ENCODE peak calls at places on chromosomes 13 and 19, in eight cellular contexts. W is uterus; R is suprapubic skin; S is upper lobe of right lung; J is prostate gland; G is effector memory CD4-positive, alpha-beta T cell; Q is astrocyte; X is WERI-Rb-1. N is an unnamed sample.
A peak's percentile ranks its signal among the peaks of the same experiment; 100 is the strongest.

GRCh38 chr13:100428966-100429365 is 159.6 kb downstream of the GGACT start:
- DNase-seq in W (no peak), R (no peak), S (no peak), J (no peak), G (no peak), Q (no peak), X (no peak), N (no peak)

GRCh38 chr13:91564422-91564821 is 166.0 kb downstream of the GPC5 start:
- DNase-seq in W (no peak), R (no peak), S (no peak), J (no peak), G (no peak), Q (no peak), X (no peak), N (no peak)

GRCh38 chr13:107331359-107331758 is 763.4 kb upstream of the ARGLU1 start:
- DNase-seq in W (no peak), R (no peak), S (no peak), J (no peak), G (no peak), Q (no peak), X (no peak), N (no peak)

GRCh38 chr19:41540041-41540695 is 35.8 kb upstream of the CEACAM21 start:
- DNase-seq in W (no peak), R (no peak), S (no peak), J (no peak), G (no peak), Q (peak; percentile 7), X (no peak), N (no peak)

GRCh38 chr19:16369664-16370576 is 45.3 kb downstream of the KLF2 start:
- DNase-seq in W (no peak), R (no peak), S (peak; percentile 50), J (no peak), G (peak; percentile 87), Q (no peak), X (no peak), N (no peak)

GRCh38 chr13:89567025-89567424 is 1780.5 kb upstream of the MIR17HG start:
- DNase-seq in W (no peak), R (no peak), S (no peak), J (no peak), G (no peak), Q (no peak), X (no peak), N (no peak)

GRCh38 chr13:20425819-20426219 is 99.8 kb downstream of the CRYL1 start:
- DNase-seq in W (no peak), R (peak; percentile 76), S (no peak), J (no peak), G (no peak), Q (no peak), X (no peak), N (no peak)

GRCh38 chr19:58510084-58510862 is 1.5 kb downstream of the SLC27A5 start:
- DNase-seq in W (no peak), R (no peak), S (no peak), J (no peak), G (no peak), Q (no peak), X (no peak), N (no peak)

GRCh38 chr19:42076375-42076944 is 494 bp downstream of the ZNF574 start:
- DNase-seq in W (no peak), R (no peak), S (no peak), J (no peak), G (no peak), Q (no peak), X (peak; percentile 49), N (no peak)

GRCh38 chr19:8577247-8577646 is at the start of gene MYO1F:
- DNase-seq in W (no peak), R (no peak), S (peak; percentile 83), J (no peak), G (no peak), Q (no peak), X (no peak), N (no peak)

GRCh38 chr13:104385409-104385808 is 1319.2 kb upstream of the SLC10A2 start:
- DNase-seq in W (no peak), R (no peak), S (no peak), J (no peak), G (no peak), Q (peak; percentile 84), X (no peak), N (peak; percentile 45)

GRCh38 chr13:23512762-23513395 is 57.3 kb upstream of the TNFRSF19 start:
- DNase-seq in W (no peak), R (no peak), S (no peak), J (no peak), G (no peak), Q (no peak), X (no peak), N (no peak)

GRCh38 chr13:110116072-110116487 is 190.9 kb downstream of the COL4A1 start:
- DNase-seq in W (peak; percentile 40), R (no peak), S (peak; percentile 83), J (no peak), G (no peak), Q (no peak), X (peak; percentile 78), N (no peak)

GRCh38 chr19:12195501-12195860 is 32.6 kb downstream of the ZNF136 start:
- DNase-seq in W (no peak), R (no peak), S (no peak), J (no peak), G (no peak), Q (no peak), X (peak; percentile 11), N (no peak)

GRCh38 chr13:79767126-79767525 is 286.2 kb downstream of the NDFIP2 start:
- DNase-seq in W (no peak), R (no peak), S (no peak), J (no peak), G (no peak), Q (peak; percentile 50), X (no peak), N (no peak)

GRCh38 chr19:17718467-17718987 is 753 bp upstream of the MAP1S start:
- DNase-seq in W (no peak), R (no peak), S (no peak), J (no peak), G (no peak), Q (no peak), X (peak; percentile 43), N (no peak)

GRCh38 chr19:7742575-7742974 is 4.8 kb downstream of the CD209 start:
- DNase-seq in W (no peak), R (no peak), S (no peak), J (no peak), G (no peak), Q (no peak), X (peak; percentile 25), N (no peak)

GRCh38 chr19:39479916-39480315 is 722 bp upstream of the TIMM50 start:
- DNase-seq in W (no peak), R (no peak), S (no peak), J (no peak), G (no peak), Q (no peak), X (no peak), N (no peak)

GRCh38 chr19:29775575-29775900 is 36.3 kb upstream of the CCNE1 start:
- DNase-seq in W (no peak), R (no peak), S (no peak), J (no peak), G (no peak), Q (no peak), X (no peak), N (no peak)

GRCh38 chr13:77952276-77952675 is 33.6 kb upstream of the EDNRB start:
- DNase-seq in W (no peak), R (no peak), S (no peak), J (no peak), G (no peak), Q (no peak), X (no peak), N (no peak)

GRCh38 chr19:10270616-10271394 is at the start of gene ICAM1:
- DNase-seq in W (peak; percentile 77), R (peak; percentile 96), S (peak; percentile 95), J (peak; percentile 54), G (peak; percentile 54), Q (peak; percentile 45), X (peak; percentile 43), N (no peak)

GRCh38 chr19:3284759-3285646 is 60.5 kb downstream of the CELF5 start:
- DNase-seq in W (peak; percentile 31), R (peak; percentile 91), S (peak; percentile 91), J (peak; percentile 93), G (peak; percentile 55), Q (peak; percentile 1), X (peak; percentile 63), N (peak; percentile 41)

GRCh38 chr13:46715363-46715762 is 81.6 kb downstream of the ESD start:
- DNase-seq in W (no peak), R (no peak), S (no peak), J (no peak), G (no peak), Q (no peak), X (no peak), N (no peak)

GRCh38 chr19:43526884-43527859 is at the start of gene ETHE1:
- DNase-seq in W (peak; percentile 83), R (peak; percentile 91), S (peak; percentile 93), J (peak; percentile 66), G (peak; percentile 48), Q (no peak), X (peak; percentile 84), N (no peak)

GRCh38 chr19:13977803-13978202 is 25.5 kb downstream of the DCAF15 start:
- DNase-seq in W (no peak), R (no peak), S (no peak), J (no peak), G (no peak), Q (no peak), X (no peak), N (no peak)
- H3K27ac ChIP-seq in W (peak overlapping the region; percentile 69), R (peak overlapping the region; percentile 69), S (peak overlapping the region; percentile 68), J (peak overlapping the region; percentile 74), G (no peak overlapping the region), Q (no peak overlapping the region), X (no peak overlapping the region), N (no peak overlapping the region)

GRCh38 chr19:48968179-48968661 is 3.1 kb downstream of the FTL start:
- DNase-seq in W (no peak), R (no peak), S (no peak), J (no peak), G (no peak), Q (no peak), X (no peak), N (no peak)
- H3K27ac ChIP-seq in W (peak overlapping the region; percentile 99), R (peak overlapping the region; percentile 33), S (peak overlapping the region; percentile 95), J (peak overlapping the region; percentile 12), G (no peak overlapping the region), Q (no peak overlapping the region), X (no peak overlapping the region), N (peak overlapping the region; percentile 75)

GRCh38 chr19:32363632-32364031 is 18.2 kb downstream of the ZNF507 start:
- DNase-seq in W (no peak), R (no peak), S (no peak), J (no peak), G (no peak), Q (no peak), X (no peak), N (no peak)
- H3K27ac ChIP-seq in W (no peak overlapping the region), R (peak overlapping the region; percentile 46), S (peak overlapping the region; percentile 61), J (peak overlapping the region; percentile 87), G (no peak overlapping the region), Q (no peak overlapping the region), X (no peak overlapping the region), N (no peak overlapping the region)

GRCh38 chr19:49533551-49534488 is 6.0 kb downstream of the RCN3 start:
- DNase-seq in W (peak; percentile 79), R (peak; percentile 90), S (peak; percentile 90), J (peak; percentile 55), G (peak; percentile 75), Q (no peak), X (peak; percentile 69), N (no peak)

GRCh38 chr19:49530708-49531107 is 2.9 kb downstream of the RCN3 start:
- DNase-seq in W (no peak), R (no peak), S (no peak), J (no peak), G (no peak), Q (no peak), X (no peak), N (no peak)

GRCh38 chr19:49524812-49525455 is 2.9 kb upstream of the RCN3 start:
- DNase-seq in W (no peak), R (no peak), S (no peak), J (no peak), G (no peak), Q (no peak), X (no peak), N (no peak)

GRCh38 chr19:49528211-49528771 is 488 bp downstream of the RCN3 start:
- DNase-seq in W (peak; percentile 62), R (no peak), S (no peak), J (no peak), G (no peak), Q (peak; percentile 59), X (no peak), N (no peak)
- H3K27ac ChIP-seq in W (peak overlapping the region; percentile 54), R (peak overlapping the region; percentile 77), S (peak overlapping the region; percentile 52), J (no peak overlapping the region), G (no peak overlapping the region), Q (peak overlapping the region; percentile 87), X (no peak overlapping the region), N (no peak overlapping the region)